ENCODE peak calls at places on chromosomes 2 and 18, in four cellular contexts. C is A549; S is CD8-positive, alpha-beta T cell; X is heart left ventricle. T is an unnamed sample.
A peak's percentile ranks its signal among the peaks of the same experiment; 100 is the strongest.

GRCh38 chr2:39738941-39739340 is 40.1 kb downstream of the THUMPD2 start:
- DNase-seq in S (no peak), X (no peak), C (no peak), T (no peak)

GRCh38 chr18:9539283-9539682 is 64.0 kb downstream of the RALBP1 start:
- DNase-seq in C (no peak), X (no peak), S (no peak), T (peak; percentile 55)

GRCh38 chr2:202494300-202494699 is 118.2 kb downstream of the BMPR2 start:
- DNase-seq in S (no peak), X (no peak), C (peak; percentile 54), T (peak; percentile 86)

GRCh38 chr2:100238471-100238870 is 83.8 kb downstream of the LONRF2 start:
- DNase-seq in C (no peak), S (no peak), X (no peak), T (no peak)

GRCh38 chr2:110167326-110167955 is 37.4 kb downstream of the NPHP1 start:
- DNase-seq in C (no peak), S (no peak), X (no peak), T (no peak)

GRCh38 chr2:127530245-127531132 is 4.2 kb upstream of the IWS1 start:
- DNase-seq in C (peak; percentile 26), S (no peak), X (no peak), T (no peak)

GRCh38 chr2:213036836-213037235 is 114.6 kb downstream of the IKZF2 start:
- DNase-seq in X (no peak), C (no peak), S (no peak), T (peak; percentile 18)

GRCh38 chr2:241609859-241610793 is 26.8 kb downstream of the THAP4 start:
- DNase-seq in S (peak; percentile 90), X (peak; percentile 91), C (no peak), T (peak; percentile 32)

GRCh38 chr2:219473511-219473910 is 25.2 kb upstream of the GMPPA start:
- DNase-seq in X (no peak), C (no peak), S (no peak), T (no peak)

GRCh38 chr2:186459009-186459408 is 27.1 kb upstream of the ZC3H15 start:
- DNase-seq in S (no peak), C (peak; percentile 47), X (no peak), T (no peak)

GRCh38 chr2:28429636-28430376 is 37.1 kb downstream of the FOSL2 start:
- DNase-seq in X (no peak), S (no peak), C (no peak), T (no peak)

GRCh38 chr2:223460774-223461211 is 141.4 kb downstream of the SCG2 start:
- DNase-seq in C (peak; percentile 37), S (no peak), X (no peak), T (no peak)

GRCh38 chr2:14861201-14861600 is 228.7 kb downstream of the LRATD1 start:
- DNase-seq in C (no peak), X (no peak), S (no peak), T (no peak)

GRCh38 chr18:62799977-62800376 is 84.6 kb downstream of the PHLPP1 start:
- DNase-seq in X (no peak), C (no peak), S (no peak), T (no peak)

GRCh38 chr2:54429055-54429454 is 27.1 kb upstream of the SPTBN1 start:
- DNase-seq in X (no peak), C (no peak), S (no peak), T (no peak)

GRCh38 chr18:43010611-43011010 is 104.9 kb downstream of the RIT2 start:
- DNase-seq in X (no peak), S (no peak), C (no peak), T (no peak)

GRCh38 chr18:76450912-76451421 is 44.1 kb downstream of the ZNF516 start:
- DNase-seq in X (peak; percentile 61), S (no peak), C (no peak), T (peak; percentile 16)

GRCh38 chr2:184312970-184313369 is 285.4 kb upstream of the ZNF804A start:
- DNase-seq in C (no peak), S (no peak), X (no peak), T (no peak)

GRCh38 chr18:62883937-62884735 is 168.8 kb downstream of the PHLPP1 start:
- DNase-seq in S (no peak), C (no peak), X (no peak), T (no peak)

GRCh38 chr18:13105059-13105458 is 113.5 kb upstream of the LDLRAD4 start:
- DNase-seq in S (no peak), C (no peak), X (no peak), T (no peak)

GRCh38 chr2:64106481-64106880 is 37.7 kb downstream of the PELI1 start:
- DNase-seq in S (no peak), X (no peak), C (no peak), T (no peak)

GRCh38 chr2:161847910-161848309 is 223.7 kb downstream of the SLC4A10 start:
- DNase-seq in X (no peak), C (no peak), S (no peak), T (no peak)

GRCh38 chr18:70149616-70150301 is 55.7 kb downstream of the RTTN start:
- DNase-seq in S (no peak), X (no peak), C (no peak), T (no peak)

T was measured in AG04450.